ENCODE peak calls at places on chromosomes 12 and 14, in seven cellular contexts. T is IMR-90, E is mesenchymal stem cell, W is neuronal stem cell, L is H9, D is mesendoderm, R is trophoblast cell. F is an unnamed sample.

GRCh38 chr12:43805149-43805856 is 814 bp downstream of the TWF1 start:
- DNase-seq in T (no peak), E (no peak), W (no peak), L (no peak), D (no peak), R (no peak), F (no peak)

GRCh38 chr14:96184737-96185136 is 19.9 kb upstream of the BDKRB2 start:
- DNase-seq in T (peak), E (peak), W (no peak), L (no peak), D (no peak), R (no peak), F (no peak)

GRCh38 chr14:75432406-75432805 is 4.6 kb downstream of the JDP2 start:
- DNase-seq in T (no peak), E (no peak), W (no peak), L (peak), D (no peak), R (no peak), F (no peak)

GRCh38 chr14:81401420-81402122 is 1.4 kb upstream of the STON2 start:
- DNase-seq in T (peak), E (peak), W (no peak), L (no peak), D (no peak), R (peak), F (no peak)

GRCh38 chr12:49465132-49465531 is 73.7 kb upstream of the KCNH3 start:
- DNase-seq in T (no peak), E (no peak), W (no peak), L (no peak), D (no peak), R (no peak), F (no peak)

GRCh38 chr12:34404377-34405285 is 382.3 kb downstream of the ALG10 start:
- DNase-seq in T (no peak), E (no peak), W (no peak), L (peak), D (no peak), R (no peak), F (peak)

GRCh38 chr14:30417999-30418398 is 141.0 kb upstream of the G2E3 start:
- DNase-seq in T (no peak), E (no peak), W (no peak), L (no peak), D (no peak), R (no peak), F (no peak)

GRCh38 chr12:132205271-132206092 is 61.2 kb downstream of the NOC4L start:
- DNase-seq in T (no peak), E (no peak), W (no peak), L (no peak), D (no peak), R (no peak), F (no peak)

GRCh38 chr14:104881369-104881979 is 16.4 kb downstream of the CEP170B start:
- DNase-seq in T (no peak), E (no peak), W (no peak), L (no peak), D (no peak), R (no peak), F (no peak)

GRCh38 chr14:69231486-69231885 is 28.5 kb upstream of the GALNT16 start:
- DNase-seq in T (no peak), E (no peak), W (no peak), L (no peak), D (no peak), R (no peak), F (no peak)

GRCh38 chr14:35201066-35201465 is 78.7 kb downstream of the PRORP start:
- DNase-seq in T (no peak), E (no peak), W (no peak), L (no peak), D (no peak), R (peak), F (no peak)

GRCh38 chr14:68460541-68460940 is 332.3 kb downstream of the ZFP36L1 start:
- DNase-seq in T (no peak), E (no peak), W (no peak), L (no peak), D (no peak), R (no peak), F (no peak)

GRCh38 chr12:90058721-90059120 is 350.1 kb upstream of the ATP2B1 start:
- DNase-seq in T (peak), E (peak), W (no peak), L (no peak), D (no peak), R (no peak), F (no peak)

GRCh38 chr14:91230363-91231035 is 14.0 kb downstream of the GPR68 start:
- DNase-seq in T (peak), E (no peak), W (no peak), L (no peak), D (peak), R (no peak), F (no peak)

GRCh38 chr12:2288001-2288400 is 235.2 kb downstream of the CACNA1C start:
- DNase-seq in T (peak), E (peak), W (no peak), L (no peak), D (peak), R (no peak), F (no peak)

GRCh38 chr12:111298583-111299436 is 70.1 kb downstream of the PHETA1 start:
- DNase-seq in T (peak), E (peak), W (peak), L (peak), D (peak), R (no peak), F (peak)

GRCh38 chr12:114858388-114859146 is 174.6 kb upstream of the TBX3 start:
- DNase-seq in T (no peak), E (no peak), W (no peak), L (peak), D (peak), R (peak), F (no peak)

GRCh38 chr12:39632670-39633069 is 13.1 kb upstream of the ABCD2 start:
- DNase-seq in T (no peak), E (no peak), W (no peak), L (no peak), D (no peak), R (no peak), F (no peak)

GRCh38 chr14:55031190-55031589 is 4.2 kb downstream of the SOCS4 start:
- DNase-seq in T (no peak), E (peak), W (no peak), L (no peak), D (peak), R (no peak), F (no peak)

GRCh38 chr12:68786929-68787328 is 21.0 kb upstream of the MDM2 start:
- DNase-seq in T (no peak), E (no peak), W (no peak), L (no peak), D (no peak), R (no peak), F (no peak)

GRCh38 chr14:34203271-34203722 is 252.4 kb upstream of the EGLN3 start:
- DNase-seq in T (no peak), E (no peak), W (no peak), L (no peak), D (no peak), R (no peak), F (no peak)

GRCh38 chr14:89227490-89227834 is 189.6 kb downstream of the FOXN3 start:
- DNase-seq in T (no peak), E (no peak), W (no peak), L (no peak), D (no peak), R (no peak), F (no peak)

GRCh38 chr14:22650960-22651521 is 6.9 kb upstream of the OR6J1 start:
- DNase-seq in T (no peak), E (peak), W (no peak), L (no peak), D (peak), R (no peak), F (peak)

GRCh38 chr12:3333991-3334391 is 157.0 kb upstream of the PRMT8 start:
- DNase-seq in T (no peak), E (no peak), W (no peak), L (no peak), D (no peak), R (no peak), F (no peak)

GRCh38 chr14:72617391-72618011 is 276.4 kb downstream of the DPF3 start:
- DNase-seq in T (no peak), E (no peak), W (peak), L (no peak), D (peak), R (peak), F (peak)

GRCh38 chr12:503111-503761 is 43.5 kb downstream of the B4GALNT3 start:
- DNase-seq in T (no peak), E (peak), W (no peak), L (peak), D (peak), R (peak), F (no peak)

GRCh38 chr14:81450100-81450531 is 50.0 kb upstream of the STON2 start:
- DNase-seq in T (no peak), E (no peak), W (no peak), L (peak), D (peak), R (peak), F (no peak)

GRCh38 chr14:61460063-61460462 is 138.7 kb downstream of the PRKCH start:
- DNase-seq in T (no peak), E (no peak), W (no peak), L (no peak), D (no peak), R (no peak), F (no peak)

GRCh38 chr14:64704743-64705405 is 650 bp downstream of the PLEKHG3 start:
- DNase-seq in T (peak), E (peak), W (no peak), L (no peak), D (peak), R (no peak), F (no peak)

GRCh38 chr12:13234045-13234641 is 37.6 kb downstream of the EMP1 start:
- DNase-seq in T (peak), E (peak), W (peak), L (peak), D (peak), R (peak), F (peak)

GRCh38 chr12:120713861-120714482 is 3.7 kb downstream of the UNC119B start:
- DNase-seq in T (peak), E (peak), W (peak), L (peak), D (peak), R (peak), F (no peak)

GRCh38 chr14:61322799-61323290 is 1.5 kb downstream of the PRKCH start:
- DNase-seq in T (peak), E (no peak), W (no peak), L (no peak), D (no peak), R (peak), F (no peak)

GRCh38 chr12:46153267-46153872 is 115.5 kb downstream of the SLC38A1 start:
- DNase-seq in T (peak), E (peak), W (no peak), L (no peak), D (peak), R (no peak), F (no peak)

GRCh38 chr12:132505105-132505851 is 15.3 kb downstream of the FBRSL1 start:
- DNase-seq in T (no peak), E (no peak), W (no peak), L (no peak), D (no peak), R (no peak), F (no peak)

GRCh38 chr12:17511369-17511768 is 578.6 kb downstream of the RERGL start:
- DNase-seq in T (no peak), E (no peak), W (no peak), L (no peak), D (peak), R (no peak), F (no peak)

GRCh38 chr12:104011265-104011664 is 38.7 kb downstream of the GLT8D2 start:
- DNase-seq in T (peak), E (peak), W (no peak), L (no peak), D (no peak), R (no peak), F (no peak)

GRCh38 chr14:35420036-35420811 is 15.7 kb upstream of the NFKBIA start:
- DNase-seq in T (peak), E (no peak), W (no peak), L (no peak), D (no peak), R (no peak), F (no peak)

GRCh38 chr14:78157855-78158436 is 12.2 kb upstream of the NRXN3 start:
- DNase-seq in T (peak), E (no peak), W (peak), L (peak), D (peak), R (no peak), F (no peak)

GRCh38 chr12:6115389-6115788 is 9.1 kb downstream of the VWF start:
- DNase-seq in T (peak), E (no peak), W (no peak), L (no peak), D (no peak), R (no peak), F (no peak)
- H3K4ac ChIP-seq in T (no peak), E (no peak), W (no peak), L (no peak), D (no peak), R (no peak), F (no peak)

DNA sequence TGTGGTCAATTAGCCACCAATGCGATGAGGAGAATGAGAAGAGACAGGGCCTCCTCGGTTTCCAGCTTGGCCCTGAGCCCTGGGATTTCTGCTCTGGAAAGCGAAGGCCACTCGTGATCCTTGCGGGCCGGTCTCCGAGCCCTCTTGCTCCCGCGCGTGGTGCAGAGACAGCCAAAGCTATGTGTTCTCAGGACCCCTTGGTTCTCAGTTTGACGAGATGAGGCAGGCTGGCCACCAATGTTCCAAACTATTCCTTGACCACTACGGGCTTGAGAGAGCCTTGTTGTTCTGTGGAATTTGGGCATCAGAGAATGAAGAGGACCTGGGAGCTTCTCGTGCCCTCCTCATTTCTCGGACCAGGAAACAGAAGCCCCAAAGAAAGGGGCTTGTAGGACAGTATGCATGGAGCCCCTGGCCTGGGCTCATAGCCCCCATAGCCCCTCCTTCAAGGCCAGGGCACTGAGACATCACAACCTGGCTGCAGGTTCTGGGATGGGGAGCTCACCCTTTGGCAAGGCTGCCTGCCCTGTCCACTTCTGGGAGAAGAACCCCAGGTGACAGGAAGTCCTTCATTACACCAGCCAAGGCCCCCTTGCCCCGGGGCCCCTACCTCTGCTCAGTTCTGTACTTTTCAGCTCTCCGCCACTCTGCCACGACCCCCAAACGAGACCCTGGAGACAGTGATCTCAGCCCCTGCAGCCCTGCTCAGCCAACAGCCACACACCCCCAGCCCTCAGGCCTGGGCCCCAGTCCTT is 223.0 kb upstream of the RTL1 start:
- DNase-seq in T (no peak), E (no peak), W (no peak), L (no peak), D (no peak), R (no peak), F (no peak)
- H3K4ac ChIP-seq in T (no peak), E (no peak), W (no peak), L (no peak), D (peak), R (no peak), F (no peak)

GRCh38 chr12:58489394-58489793 is 430.9 kb downstream of the LRIG3 start:
- DNase-seq in T (no peak), E (no peak), W (no peak), L (no peak), D (no peak), R (no peak), F (no peak)
- H3K4ac ChIP-seq in T (no peak), E (no peak), W (no peak), L (no peak), D (no peak), R (no peak), F (no peak)

DNA sequence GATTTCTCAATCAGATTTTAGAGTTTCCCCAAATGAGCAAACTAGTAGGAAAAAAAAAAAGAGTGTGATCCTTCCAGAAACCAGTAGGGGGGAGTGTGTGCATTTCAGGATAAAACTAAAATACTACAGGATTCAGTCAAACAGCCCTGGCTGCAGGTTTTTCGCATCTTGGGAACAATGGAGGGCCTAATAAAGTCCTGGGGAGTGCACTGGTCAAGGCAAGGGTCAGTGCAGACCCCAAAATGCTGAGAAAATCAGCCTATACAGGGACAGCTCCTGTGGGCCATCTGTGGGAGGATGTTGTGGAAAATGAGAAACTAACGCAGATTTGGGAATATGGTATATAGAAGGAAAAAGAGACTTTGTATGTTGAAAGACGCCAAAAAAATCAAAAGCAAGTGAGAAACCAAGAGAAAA is 22.2 kb upstream of the ABCD4 start:
- DNase-seq in T (peak), E (peak), W (peak), L (peak), D (peak), R (no peak), F (peak)
- H3K4ac ChIP-seq in T (no peak), E (no peak), W (no peak), L (no peak), D (peak), R (no peak), F (peak)

F was measured in H1.